ENCODE peak calls at places on chromosomes 2 and 18, in six cellular contexts. K, N, T, D, R and F are unnamed samples.

GRCh38 chr18:34114996-34115395 is 109.7 kb downstream of the NOL4 start:
- DNase-seq in D (no peak), T (no peak), N (no peak), K (no peak), R (no peak), F (no peak)

GRCh38 chr2:100936070-100936741 is 65.9 kb upstream of the RPL31 start:
- DNase-seq in N (no peak), T (no peak), R (no peak), D (no peak), K (no peak), F (no peak)

GRCh38 chr2:162301151-162301804 is 17.2 kb downstream of the IFIH1 start:
- DNase-seq in K (no peak), N (no peak), R (peak), T (peak), D (no peak), F (peak)

GRCh38 chr2:29063646-29064372 is 10.5 kb downstream of the PCARE start:
- DNase-seq in K (no peak), T (peak), D (peak), N (no peak), R (no peak), F (no peak)

GRCh38 chr2:38793511-38793910 is 15.5 kb downstream of the GEMIN6 start:
- DNase-seq in T (no peak), R (no peak), K (no peak), N (no peak), D (no peak), F (no peak)

GRCh38 chr18:48608581-48608980 is 69.8 kb downstream of the CTIF start:
- DNase-seq in T (no peak), N (no peak), K (no peak), D (no peak), R (no peak), F (no peak)

GRCh38 chr2:72211777-72212515 is 64.3 kb upstream of the CYP26B1 start:
- DNase-seq in N (no peak), T (peak), K (no peak), D (no peak), R (no peak), F (no peak)

GRCh38 chr18:31942301-31942998 is 478 bp downstream of the TRAPPC8 start:
- DNase-seq in K (peak), T (peak), N (peak), D (no peak), R (peak), F (no peak)

GRCh38 chr18:63779386-63779785 is 4.2 kb downstream of the SERPINB7 start:
- DNase-seq in R (no peak), D (no peak), T (no peak), N (no peak), K (no peak), F (no peak)

GRCh38 chr2:152730591-152731333 is 12.3 kb downstream of the ARL6IP6 start:
- DNase-seq in K (no peak), R (peak), T (no peak), D (no peak), N (no peak), F (no peak)

GRCh38 chr2:80392446-80392845 is 87.9 kb upstream of the LRRTM1 start:
- DNase-seq in N (no peak), R (no peak), K (no peak), D (no peak), T (no peak), F (no peak)

GRCh38 chr2:8840475-8841091 is 3.2 kb upstream of the KIDINS220 start:
- DNase-seq in T (no peak), K (no peak), D (no peak), R (no peak), N (no peak), F (no peak)

GRCh38 chr2:127049927-127050802 is 56.8 kb downstream of the BIN1 start:
- DNase-seq in N (peak), R (peak), D (peak), K (peak), T (peak), F (peak)

GRCh38 chr2:50594233-50594632 is 437.7 kb downstream of the NRXN1 start:
- DNase-seq in D (no peak), R (no peak), T (no peak), K (no peak), N (no peak), F (no peak)

GRCh38 chr2:84969511-84970265 is 1.3 kb upstream of the KCMF1 start:
- DNase-seq in K (no peak), T (peak), N (no peak), D (no peak), R (no peak), F (no peak)

GRCh38 chr2:178824181-178824580 is 17.0 kb upstream of the TTN start:
- DNase-seq in T (no peak), D (no peak), K (no peak), R (no peak), N (peak), F (no peak)

GRCh38 chr2:178825183-178825582 is 18.0 kb upstream of the TTN start:
- DNase-seq in T (peak), K (no peak), R (no peak), N (no peak), D (no peak), F (no peak)

GRCh38 chr2:178819992-178820391 is 12.8 kb upstream of the TTN start:
- DNase-seq in K (no peak), R (no peak), T (peak), N (no peak), D (no peak), F (no peak)

GRCh38 chr2:178819147-178819875 is 12.1 kb upstream of the TTN start:
- DNase-seq in N (no peak), D (no peak), R (no peak), T (no peak), K (no peak), F (no peak)
- TF ChIP-seq CTCF in N (peak), D (no peak), R (no peak), T (no peak), K (no peak), F (no peak)

GRCh38 chr2:69067866-69068265 is 54.9 kb downstream of the ANTXR1 start:
- DNase-seq in R (no peak), K (no peak), T (no peak), N (no peak), D (no peak), F (no peak)
- TF ChIP-seq CTCF in R (no peak), K (no peak), T (no peak), N (no peak), D (no peak), F (no peak)

GRCh38 chr2:58708565-58708964 is 467.4 kb upstream of the FANCL start:
- DNase-seq in D (no peak), N (no peak), T (no peak), R (no peak), K (no peak), F (no peak)
- TF ChIP-seq CTCF in D (no peak), N (no peak), T (no peak), R (no peak), K (no peak), F (no peak)

DNA sequence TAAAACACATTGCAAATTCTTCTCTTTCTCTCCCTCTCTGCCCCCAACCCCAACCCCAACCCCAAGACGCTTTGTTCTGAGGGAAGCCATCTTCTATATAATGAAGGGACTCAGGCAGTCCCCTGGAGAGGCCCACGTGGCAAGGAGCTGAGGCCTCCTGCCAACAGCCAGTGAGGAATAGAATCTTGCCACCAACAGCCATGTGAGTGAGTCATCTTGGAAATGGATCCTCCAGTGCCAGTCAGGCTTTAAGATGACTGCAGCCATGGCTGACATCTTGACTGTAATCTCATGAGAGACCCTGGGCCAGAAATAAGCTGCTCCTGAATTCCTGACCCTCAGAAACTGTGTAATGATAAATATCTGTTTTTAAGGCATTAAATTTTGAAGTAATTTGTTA is 221.4 kb upstream of the SP5 start:
- DNase-seq in N (no peak), T (peak), R (no peak), D (no peak), K (no peak), F (no peak)
- TF ChIP-seq CTCF in N (no peak), T (no peak), R (no peak), D (no peak), K (no peak), F (no peak)

GRCh38 chr18:78429127-78430108 is 550.2 kb upstream of the SALL3 start:
- DNase-seq in D (no peak), T (no peak), N (no peak), R (no peak), K (no peak), F (no peak)

GRCh38 chr18:78427081-78427480 is 552.5 kb upstream of the SALL3 start:
- DNase-seq in R (no peak), D (no peak), K (no peak), N (no peak), T (no peak), F (no peak)

GRCh38 chr18:78430171-78430857 is 549.3 kb upstream of the SALL3 start:
- DNase-seq in T (no peak), D (no peak), K (no peak), R (no peak), N (no peak), F (no peak)

GRCh38 chr18:78436110-78436509 is 543.5 kb upstream of the SALL3 start:
- DNase-seq in K (no peak), D (no peak), T (no peak), R (no peak), N (no peak), F (no peak)

GRCh38 chr18:78431606-78432005 is 548.0 kb upstream of the SALL3 start:
- DNase-seq in N (no peak), K (no peak), T (no peak), R (no peak), D (no peak), F (no peak)
- TF ChIP-seq CTCF in N (no peak), K (no peak), T (no peak), R (no peak), D (no peak), F (no peak)